ENCODE peak calls at places on chromosomes 6 and 20, in ten cellular contexts. X is A549, U is HepG2, O is K562, G is HCT116, R is Peyer's patch, J is breast epithelium, Y is tibial nerve, P is testis, T is spleen. A is an unnamed sample. For H3K4me1, the result is how much of the 10 kb centered on the place peaks cover.

GRCh38 chr20:33902011-33902410 is 90.9 kb downstream of the CHMP4B start:
- DNase-seq in X (no peak), U (no peak), O (no peak), G (no peak), R (no peak), J (no peak), Y (no peak), P (no peak), T (no peak), A (no peak)

GRCh38 chr6:39812496-39812852 is 20.3 kb downstream of the DAAM2 start:
- DNase-seq in X (no peak), U (no peak), O (no peak), G (no peak), R (no peak), J (no peak), Y (no peak), P (no peak), T (no peak), A (no peak)

GRCh38 chr6:75421316-75422023 is 72.1 kb downstream of the FILIP1 start:
- DNase-seq in X (no peak), U (no peak), O (no peak), G (no peak), R (no peak), J (no peak), Y (no peak), P (no peak), T (no peak), A (no peak)

GRCh38 chr20:2809690-2810089 is 5.1 kb upstream of the C20orf141 start:
- DNase-seq in X (no peak), U (no peak), O (no peak), G (no peak), R (no peak), J (no peak), Y (no peak), P (no peak), T (no peak), A (no peak)

GRCh38 chr20:25497586-25498279 is 87.6 kb downstream of the NINL start:
- DNase-seq in X (no peak), U (no peak), O (no peak), G (no peak), R (no peak), J (no peak), Y (no peak), P (no peak), T (no peak), A (no peak)

GRCh38 chr20:57289401-57290177 is 23.1 kb upstream of the BMP7 start:
- DNase-seq in X (no peak), U (no peak), O (no peak), G (no peak), R (no peak), J (no peak), Y (no peak), P (no peak), T (no peak), A (no peak)

GRCh38 chr20:38881806-38882440 is 44.3 kb upstream of the FAM83D start:
- DNase-seq in X (no peak), U (no peak), O (no peak), G (no peak), R (peak), J (no peak), Y (no peak), P (no peak), T (peak), A (no peak)

GRCh38 chr6:70547313-70547712 is 19.4 kb upstream of the SDHAF4 start:
- DNase-seq in X (no peak), U (no peak), O (no peak), G (no peak), R (no peak), J (no peak), Y (no peak), P (no peak), T (no peak), A (no peak)

GRCh38 chr6:153045271-153045670 is 42.8 kb upstream of the MTRF1L start:
- DNase-seq in X (no peak), U (no peak), O (no peak), G (no peak), R (no peak), J (no peak), Y (no peak), P (no peak), T (no peak), A (no peak)

GRCh38 chr6:84422380-84422968 is 195.0 kb upstream of the CEP162 start:
- DNase-seq in X (peak), U (peak), O (peak), G (peak), R (no peak), J (no peak), Y (peak), P (peak), T (no peak), A (peak)

GRCh38 chr6:136037246-136037884 is 185.9 kb downstream of the PDE7B start:
- DNase-seq in X (no peak), U (no peak), O (no peak), G (no peak), R (no peak), J (no peak), Y (no peak), P (no peak), T (no peak), A (peak)

GRCh38 chr20:40961176-40961575 is 67.4 kb upstream of the TOP1 start:
- DNase-seq in X (no peak), U (no peak), O (no peak), G (no peak), R (peak), J (no peak), Y (no peak), P (no peak), T (no peak), A (no peak)

GRCh38 chr20:1935696-1936366 is 40.6 kb downstream of the SIRPA start:
- DNase-seq in X (no peak), U (no peak), O (no peak), G (no peak), R (peak), J (no peak), Y (no peak), P (peak), T (no peak), A (no peak)

GRCh38 chr6:40719671-40720374 is 132.7 kb upstream of the LRFN2 start:
- DNase-seq in X (no peak), U (no peak), O (peak), G (no peak), R (no peak), J (no peak), Y (peak), P (no peak), T (no peak), A (no peak)

GRCh38 chr6:116287668-116288282 is 8.0 kb upstream of the TSPYL1 start:
- DNase-seq in X (peak), U (peak), O (peak), G (peak), R (no peak), J (no peak), Y (no peak), P (no peak), T (no peak), A (no peak)

GRCh38 chr20:45886590-45887345 is 654 bp downstream of the SPATA25 start:
- DNase-seq in X (no peak), U (no peak), O (no peak), G (no peak), R (no peak), J (no peak), Y (no peak), P (no peak), T (no peak), A (no peak)

GRCh38 chr6:127031511-127031910 is 87.0 kb upstream of the RSPO3 start:
- DNase-seq in X (no peak), U (no peak), O (no peak), G (no peak), R (no peak), J (no peak), Y (no peak), P (no peak), T (no peak), A (no peak)

GRCh38 chr6:169723200-169723909 is 945 bp downstream of the PHF10 start:
- DNase-seq in X (peak), U (peak), O (peak), G (no peak), R (peak), J (peak), Y (peak), P (peak), T (peak), A (peak)

GRCh38 chr20:9409981-9410380 is 104.4 kb upstream of the LAMP5 start:
- DNase-seq in X (no peak), U (no peak), O (no peak), G (no peak), R (no peak), J (no peak), Y (no peak), P (no peak), T (no peak), A (no peak)

GRCh38 chr20:13125486-13125885 is 95.6 kb upstream of the ISM1 start:
- DNase-seq in X (no peak), U (no peak), O (no peak), G (no peak), R (no peak), J (no peak), Y (no peak), P (no peak), T (no peak), A (no peak)

GRCh38 chr6:36851149-36851614 is 11.9 kb upstream of the CPNE5 start:
- DNase-seq in X (peak), U (peak), O (peak), G (peak), R (peak), J (no peak), Y (peak), P (peak), T (no peak), A (peak)

GRCh38 chr20:57335392-57335791 is 5.8 kb downstream of the SPO11 start:
- DNase-seq in X (peak), U (no peak), O (no peak), G (no peak), R (no peak), J (no peak), Y (no peak), P (no peak), T (no peak), A (no peak)

GRCh38 chr6:168388641-168389633 is 52.0 kb upstream of the SMOC2 start:
- DNase-seq in X (peak), U (peak), O (no peak), G (no peak), R (no peak), J (peak), Y (no peak), P (no peak), T (peak), A (no peak)

GRCh38 chr6:100176951-100177710 is 183.1 kb upstream of the MCHR2 start:
- DNase-seq in X (no peak), U (no peak), O (no peak), G (no peak), R (no peak), J (no peak), Y (no peak), P (no peak), T (no peak), A (no peak)

GRCh38 chr6:399785-400517 is 8.4 kb downstream of the IRF4 start:
- DNase-seq in X (no peak), U (no peak), O (no peak), G (no peak), R (peak), J (no peak), Y (no peak), P (no peak), T (no peak), A (no peak)

GRCh38 chr6:148747493-148748160 is 797 bp downstream of the UST start:
- DNase-seq in X (peak), U (no peak), O (no peak), G (no peak), R (peak), J (peak), Y (peak), P (peak), T (peak), A (peak)

GRCh38 chr6:2630891-2631458 is 119.7 kb downstream of the MYLK4 start:
- DNase-seq in X (peak), U (no peak), O (no peak), G (peak), R (no peak), J (no peak), Y (no peak), P (no peak), T (no peak), A (no peak)

GRCh38 chr20:40962733-40963504 is 65.7 kb upstream of the TOP1 start:
- DNase-seq in X (peak), U (peak), O (peak), G (peak), R (peak), J (peak), Y (peak), P (peak), T (peak), A (peak)

GRCh38 chr6:55437141-55437540 is 109.9 kb downstream of the GFRAL start:
- DNase-seq in X (no peak), U (no peak), O (no peak), G (no peak), R (no peak), J (no peak), Y (no peak), P (no peak), T (no peak), A (no peak)

GRCh38 chr6:148888853-148889252 is 142.0 kb downstream of the UST start:
- DNase-seq in X (no peak), U (no peak), O (no peak), G (no peak), R (no peak), J (no peak), Y (no peak), P (no peak), T (no peak), A (no peak)

GRCh38 chr6:116564921-116565872 is 6.1 kb upstream of the RWDD1 start:
- DNase-seq in X (no peak), U (no peak), O (no peak), G (no peak), R (peak), J (no peak), Y (no peak), P (peak), T (peak), A (no peak)

GRCh38 chr6:108243836-108244235 is 17.0 kb downstream of the SNX3 start:
- DNase-seq in X (no peak), U (no peak), O (no peak), G (no peak), R (no peak), J (no peak), Y (no peak), P (no peak), T (no peak), A (no peak)

GRCh38 chr6:27096834-27097511 is 150.5 kb upstream of the PRSS16 start:
- DNase-seq in X (peak), U (no peak), O (peak), G (peak), R (peak), J (peak), Y (no peak), P (peak), T (no peak), A (no peak)

GRCh38 chr6:37988131-37988530 is 168.6 kb downstream of the ZFAND3 start:
- DNase-seq in X (no peak), U (peak), O (no peak), G (no peak), R (no peak), J (no peak), Y (no peak), P (no peak), T (no peak), A (no peak)

GRCh38 chr6:21749754-21750153 is 156.2 kb downstream of the SOX4 start:
- DNase-seq in X (no peak), U (no peak), O (no peak), G (no peak), R (no peak), J (no peak), Y (no peak), P (no peak), T (no peak), A (no peak)

GRCh38 chr6:71468841-71469750 is 180.5 kb downstream of the OGFRL1 start:
- DNase-seq in X (no peak), U (no peak), O (no peak), G (no peak), R (no peak), J (no peak), Y (no peak), P (peak), T (no peak), A (peak)

GRCh38 chr6:38279423-38279822 is 360.3 kb downstream of the BTBD9 start:
- DNase-seq in X (no peak), U (no peak), O (no peak), G (no peak), R (no peak), J (no peak), Y (no peak), P (no peak), T (no peak), A (no peak)

GRCh38 chr6:77448546-77448945 is 14.7 kb downstream of the HTR1B start:
- DNase-seq in X (no peak), U (no peak), O (no peak), G (no peak), R (no peak), J (no peak), Y (no peak), P (no peak), T (no peak), A (no peak)

GRCh38 chr20:44038681-44039123 is 124.0 kb downstream of the TOX2 start:
- DNase-seq in X (no peak), U (no peak), O (no peak), G (no peak), R (no peak), J (no peak), Y (no peak), P (no peak), T (peak), A (no peak)

GRCh38 chr6:111852704-111853103 is 20.5 kb downstream of the FYN start:
- DNase-seq in X (no peak), U (peak), O (no peak), G (no peak), R (no peak), J (no peak), Y (peak), P (no peak), T (no peak), A (no peak)

GRCh38 chr6:111857674-111858337 is 15.4 kb downstream of the FYN start:
- DNase-seq in X (no peak), U (no peak), O (no peak), G (no peak), R (no peak), J (no peak), Y (no peak), P (no peak), T (no peak), A (no peak)

GRCh38 chr6:111858347-111858746 is 14.9 kb downstream of the FYN start:
- DNase-seq in X (no peak), U (no peak), O (no peak), G (no peak), R (no peak), J (no peak), Y (no peak), P (no peak), T (no peak), A (no peak)

GRCh38 chr6:111855775-111856174 is 17.5 kb downstream of the FYN start:
- DNase-seq in X (no peak), U (no peak), O (no peak), G (no peak), R (no peak), J (no peak), Y (no peak), P (no peak), T (no peak), A (no peak)

DNA sequence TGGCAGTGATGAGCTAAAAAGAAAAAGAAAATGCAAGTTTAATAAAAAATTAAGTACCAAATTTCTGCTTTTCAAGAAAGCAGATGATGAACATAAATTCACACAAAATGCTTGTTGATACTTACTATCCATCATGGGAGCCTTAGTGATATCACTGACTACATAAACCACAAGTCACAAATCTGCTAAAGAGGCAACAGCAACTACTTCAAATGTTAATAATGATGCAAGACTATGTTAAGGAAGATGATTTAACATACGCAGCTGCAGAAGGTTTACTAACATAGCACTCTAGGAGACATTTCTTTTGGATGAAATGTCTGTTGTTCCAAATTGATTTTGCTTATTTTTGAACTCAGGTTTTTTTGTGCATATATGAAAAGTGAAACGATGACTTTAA is 18.6 kb downstream of the FYN start:
- DNase-seq in X (no peak), U (no peak), O (no peak), G (no peak), R (no peak), J (no peak), Y (no peak), P (no peak), T (no peak), A (no peak)
- H3K4me1 ChIP-seq in X (under half), U (under half), O (under half), G (under half), R (under half), J (under half), Y (half or more), P (under half), T (half or more), A (under half)

GRCh38 chr6:157981395-157982296 is at the start of gene SYNJ2:
- DNase-seq in X (peak), U (peak), O (peak), G (no peak), R (peak), J (peak), Y (no peak), P (peak), T (peak), A (peak)
- TF ChIP-seq POLR2A in X (no peak), U (no peak), O (peak), G (no peak), R (peak), J (no peak), Y (peak), P (no peak), T (no peak), A (peak)

GRCh38 chr6:158016571-158017383 is 35.1 kb downstream of the SYNJ2 start:
- DNase-seq in X (no peak), U (no peak), O (no peak), G (no peak), R (no peak), J (no peak), Y (no peak), P (no peak), T (peak), A (no peak)

GRCh38 chr6:158014505-158015187 is 33.0 kb downstream of the SYNJ2 start:
- DNase-seq in X (no peak), U (peak), O (no peak), G (no peak), R (no peak), J (peak), Y (no peak), P (no peak), T (peak), A (no peak)

GRCh38 chr6:158013904-158014504 is 32.3 kb downstream of the SYNJ2 start:
- DNase-seq in X (no peak), U (no peak), O (no peak), G (no peak), R (no peak), J (no peak), Y (no peak), P (no peak), T (no peak), A (no peak)

GRCh38 chr6:158015188-158015506 is 33.5 kb downstream of the SYNJ2 start:
- DNase-seq in X (no peak), U (no peak), O (no peak), G (no peak), R (no peak), J (no peak), Y (no peak), P (no peak), T (peak), A (no peak)

GRCh38 chr6:158015545-158015944 is 33.9 kb downstream of the SYNJ2 start:
- DNase-seq in X (no peak), U (no peak), O (no peak), G (no peak), R (no peak), J (no peak), Y (no peak), P (no peak), T (no peak), A (no peak)
- H3K27ac ChIP-seq in X (peak), U (peak), O (no peak), G (no peak), R (no peak), J (peak), Y (no peak), P (no peak), T (no peak), A (no peak)

GRCh38 chr6:43014434-43014909 is 423 bp downstream of the KLHDC3 start:
- DNase-seq in X (no peak), U (no peak), O (no peak), G (no peak), R (no peak), J (no peak), Y (no peak), P (no peak), T (no peak), A (no peak)
- H3K4me1 ChIP-seq in X (under half), U (under half), O (under half), G (under half), R (under half), J (under half), Y (under half), P (under half), T (half or more), A (under half)

GRCh38 chr6:13273931-13274706 is 54.2 kb downstream of the TBC1D7 start:
- DNase-seq in X (no peak), U (no peak), O (peak), G (no peak), R (peak), J (no peak), Y (no peak), P (peak), T (peak), A (no peak)
- TF ChIP-seq POLR2A in X (no peak), U (no peak), O (peak), G (no peak), R (no peak), J (no peak), Y (no peak), P (no peak), T (no peak), A (no peak)

DNA sequence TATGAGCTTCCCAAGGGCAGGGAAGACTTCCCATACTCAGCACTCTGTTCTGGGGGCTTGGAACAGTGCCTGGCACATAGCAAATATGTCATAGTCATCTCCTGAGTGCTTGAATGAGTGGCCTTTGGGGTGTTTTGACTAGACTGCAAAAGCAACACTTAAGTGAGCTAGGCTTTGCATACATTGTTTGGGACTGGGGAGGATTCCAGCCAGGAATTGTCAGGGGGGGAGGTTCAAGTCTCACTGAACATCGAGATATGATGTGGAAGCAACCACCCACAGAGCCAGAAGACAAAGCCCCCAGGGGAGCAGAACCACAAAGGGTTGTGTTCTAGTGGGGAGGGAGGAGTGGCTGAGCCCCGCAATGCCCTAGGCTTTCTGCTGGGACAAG is 98.4 kb downstream of the SYCP2 start:
- DNase-seq in X (no peak), U (no peak), O (no peak), G (no peak), R (no peak), J (no peak), Y (no peak), P (peak), T (peak), A (no peak)
- H3K27ac ChIP-seq in X (no peak), U (no peak), O (no peak), G (no peak), R (no peak), J (no peak), Y (no peak), P (no peak), T (no peak), A (peak)

A was measured in uterus.